ENCODE peak calls at places on chromosomes 11 and 22, in seven cellular contexts. One of them, this sample, is unnamed.

GRCh38 chr11:1988667-1989317 is 8.8 kb downstream of the H19 start:
- DNase-seq in retinal pigment epithelial cell: no peak
- DNase-seq in lower lobe of right lung: peak
- DNase-seq in IMR-90: no peak
- DNase-seq in AG09309: no peak
- DNase-seq in astrocyte of the spinal cord: no peak
- DNase-seq in AG04450: no peak
- DNase-seq in this sample: no peak

GRCh38 chr22:19775496-19776325 is 15.1 kb downstream of the TBX1 start:
- DNase-seq in retinal pigment epithelial cell: no peak
- DNase-seq in lower lobe of right lung: no peak
- DNase-seq in IMR-90: no peak
- DNase-seq in AG09309: no peak
- DNase-seq in astrocyte of the spinal cord: no peak
- DNase-seq in AG04450: no peak
- DNase-seq in this sample: no peak

GRCh38 chr11:116517077-116517476 is 255.7 kb downstream of the BUD13 start:
- DNase-seq in retinal pigment epithelial cell: no peak
- DNase-seq in lower lobe of right lung: no peak
- DNase-seq in IMR-90: no peak
- DNase-seq in AG09309: no peak
- DNase-seq in astrocyte of the spinal cord: no peak
- DNase-seq in AG04450: no peak
- DNase-seq in this sample: no peak

GRCh38 chr22:45064313-45065268 is 54.8 kb upstream of the PHF21B start:
- DNase-seq in retinal pigment epithelial cell: no peak
- DNase-seq in lower lobe of right lung: no peak
- DNase-seq in IMR-90: peak
- DNase-seq in AG09309: peak
- DNase-seq in astrocyte of the spinal cord: peak
- DNase-seq in AG04450: peak
- DNase-seq in this sample: peak

GRCh38 chr11:27373856-27374602 is 11.0 kb upstream of the CCDC34 start:
- DNase-seq in retinal pigment epithelial cell: no peak
- DNase-seq in lower lobe of right lung: no peak
- DNase-seq in IMR-90: no peak
- DNase-seq in AG09309: no peak
- DNase-seq in astrocyte of the spinal cord: no peak
- DNase-seq in AG04450: no peak
- DNase-seq in this sample: no peak

GRCh38 chr22:25940479-25940878 is 198.5 kb downstream of the MYO18B start:
- DNase-seq in retinal pigment epithelial cell: no peak
- DNase-seq in lower lobe of right lung: no peak
- DNase-seq in IMR-90: no peak
- DNase-seq in AG09309: no peak
- DNase-seq in astrocyte of the spinal cord: no peak
- DNase-seq in AG04450: no peak
- DNase-seq in this sample: no peak

GRCh38 chr11:128580612-128581011 is 6.7 kb downstream of the ETS1 start:
- DNase-seq in retinal pigment epithelial cell: peak
- DNase-seq in lower lobe of right lung: no peak
- DNase-seq in IMR-90: no peak
- DNase-seq in AG09309: no peak
- DNase-seq in astrocyte of the spinal cord: no peak
- DNase-seq in AG04450: no peak
- DNase-seq in this sample: no peak

GRCh38 chr11:20207781-20208621 is 47.7 kb upstream of the DBX1 start:
- DNase-seq in retinal pigment epithelial cell: no peak
- DNase-seq in lower lobe of right lung: peak
- DNase-seq in IMR-90: peak
- DNase-seq in AG09309: no peak
- DNase-seq in astrocyte of the spinal cord: no peak
- DNase-seq in AG04450: no peak
- DNase-seq in this sample: no peak

GRCh38 chr11:126153999-126154398 is 57.5 kb downstream of the RPUSD4 start:
- DNase-seq in retinal pigment epithelial cell: no peak
- DNase-seq in lower lobe of right lung: no peak
- DNase-seq in IMR-90: peak
- DNase-seq in AG09309: no peak
- DNase-seq in astrocyte of the spinal cord: peak
- DNase-seq in AG04450: no peak
- DNase-seq in this sample: peak

GRCh38 chr11:1199689-1200610 is 22.9 kb upstream of the MUC5B start:
- DNase-seq in retinal pigment epithelial cell: no peak
- DNase-seq in lower lobe of right lung: peak
- DNase-seq in IMR-90: no peak
- DNase-seq in AG09309: no peak
- DNase-seq in astrocyte of the spinal cord: no peak
- DNase-seq in AG04450: no peak
- DNase-seq in this sample: no peak

GRCh38 chr11:24421766-24422165 is 75.1 kb upstream of the LUZP2 start:
- DNase-seq in retinal pigment epithelial cell: peak
- DNase-seq in lower lobe of right lung: no peak
- DNase-seq in IMR-90: peak
- DNase-seq in AG09309: no peak
- DNase-seq in astrocyte of the spinal cord: peak
- DNase-seq in AG04450: no peak
- DNase-seq in this sample: no peak

GRCh38 chr11:128716661-128717210 is 22.9 kb downstream of the FLI1 start:
- DNase-seq in retinal pigment epithelial cell: peak
- DNase-seq in lower lobe of right lung: no peak
- DNase-seq in IMR-90: peak
- DNase-seq in AG09309: no peak
- DNase-seq in astrocyte of the spinal cord: peak
- DNase-seq in AG04450: no peak
- DNase-seq in this sample: no peak

GRCh38 chr22:45731798-45732495 is 60.3 kb downstream of the ATXN10 start:
- DNase-seq in retinal pigment epithelial cell: no peak
- DNase-seq in lower lobe of right lung: no peak
- DNase-seq in IMR-90: peak
- DNase-seq in AG09309: no peak
- DNase-seq in astrocyte of the spinal cord: peak
- DNase-seq in AG04450: no peak
- DNase-seq in this sample: no peak

GRCh38 chr11:67615455-67616430 is 9.0 kb downstream of the NDUFV1 start:
- DNase-seq in retinal pigment epithelial cell: no peak
- DNase-seq in lower lobe of right lung: peak
- DNase-seq in IMR-90: no peak
- DNase-seq in AG09309: no peak
- DNase-seq in astrocyte of the spinal cord: no peak
- DNase-seq in AG04450: no peak
- DNase-seq in this sample: no peak

GRCh38 chr11:123616505-123617198 is 37.8 kb downstream of the SCN3B start:
- DNase-seq in retinal pigment epithelial cell: no peak
- DNase-seq in lower lobe of right lung: no peak
- DNase-seq in IMR-90: peak
- DNase-seq in AG09309: peak
- DNase-seq in astrocyte of the spinal cord: peak
- DNase-seq in AG04450: peak
- DNase-seq in this sample: peak

GRCh38 chr11:123187221-123187620 is 7.8 kb downstream of the CLMP start:
- DNase-seq in retinal pigment epithelial cell: no peak
- DNase-seq in lower lobe of right lung: no peak
- DNase-seq in IMR-90: peak
- DNase-seq in AG09309: no peak
- DNase-seq in astrocyte of the spinal cord: no peak
- DNase-seq in AG04450: no peak
- DNase-seq in this sample: no peak

GRCh38 chr11:74538680-74539079 is 45.2 kb upstream of the LIPT2 start:
- DNase-seq in retinal pigment epithelial cell: no peak
- DNase-seq in lower lobe of right lung: no peak
- DNase-seq in IMR-90: no peak
- DNase-seq in AG09309: peak
- DNase-seq in astrocyte of the spinal cord: no peak
- DNase-seq in AG04450: no peak
- DNase-seq in this sample: no peak

GRCh38 chr11:128776434-128777284 is 82.8 kb downstream of the FLI1 start:
- DNase-seq in retinal pigment epithelial cell: no peak
- DNase-seq in lower lobe of right lung: no peak
- DNase-seq in IMR-90: peak
- DNase-seq in AG09309: no peak
- DNase-seq in astrocyte of the spinal cord: peak
- DNase-seq in AG04450: no peak
- DNase-seq in this sample: no peak

GRCh38 chr22:31951201-31952093 is 7.1 kb downstream of the YWHAH start:
- DNase-seq in retinal pigment epithelial cell: no peak
- DNase-seq in lower lobe of right lung: no peak
- DNase-seq in IMR-90: no peak
- DNase-seq in AG09309: no peak
- DNase-seq in astrocyte of the spinal cord: no peak
- DNase-seq in AG04450: no peak
- DNase-seq in this sample: no peak
- H3K4me3 ChIP-seq in retinal pigment epithelial cell: no peak
- H3K4me3 ChIP-seq in lower lobe of right lung: no peak
- H3K4me3 ChIP-seq in IMR-90: no peak
- H3K4me3 ChIP-seq in AG09309: no peak
- H3K4me3 ChIP-seq in astrocyte of the spinal cord: no peak
- H3K4me3 ChIP-seq in AG04450: no peak
- H3K4me3 ChIP-seq in this sample: no peak

DNA sequence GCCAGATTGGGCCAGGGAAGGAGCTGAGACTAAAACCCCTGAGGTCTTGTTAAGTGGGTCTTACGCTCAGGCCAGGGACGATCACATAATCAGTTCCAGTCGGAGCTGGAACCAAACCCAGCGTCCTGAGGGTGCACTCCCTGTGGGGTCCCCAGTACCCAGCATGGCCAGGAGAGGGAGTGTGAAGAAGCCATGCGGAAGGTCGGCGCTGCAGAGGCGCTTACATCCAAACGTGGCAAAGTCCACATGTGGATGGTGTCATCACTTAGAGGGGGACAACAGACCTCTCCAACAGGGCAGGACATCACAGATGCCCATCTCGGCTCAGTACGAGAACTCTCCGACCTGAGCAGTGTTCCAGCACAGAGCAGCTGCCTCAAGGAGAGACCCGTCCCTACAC is 8.3 kb downstream of the ATP5MGL start:
- DNase-seq in retinal pigment epithelial cell: no peak
- DNase-seq in lower lobe of right lung: no peak
- DNase-seq in IMR-90: no peak
- DNase-seq in AG09309: no peak
- DNase-seq in astrocyte of the spinal cord: no peak
- DNase-seq in AG04450: no peak
- DNase-seq in this sample: no peak
- TF ChIP-seq CTCF in retinal pigment epithelial cell: peak
- TF ChIP-seq CTCF in lower lobe of right lung: no peak
- TF ChIP-seq CTCF in IMR-90: peak
- TF ChIP-seq CTCF in AG09309: peak
- TF ChIP-seq CTCF in astrocyte of the spinal cord: peak
- TF ChIP-seq CTCF in AG04450: peak
- TF ChIP-seq CTCF in this sample: peak

GRCh38 chr22:31250740-31251330 is 38.7 kb downstream of the LIMK2 start:
- DNase-seq in retinal pigment epithelial cell: no peak
- DNase-seq in lower lobe of right lung: no peak
- DNase-seq in IMR-90: no peak
- DNase-seq in AG09309: no peak
- DNase-seq in astrocyte of the spinal cord: no peak
- DNase-seq in AG04450: no peak
- DNase-seq in this sample: no peak
- H3K4me3 ChIP-seq in retinal pigment epithelial cell: peak
- H3K4me3 ChIP-seq in lower lobe of right lung: no peak
- H3K4me3 ChIP-seq in IMR-90: no peak
- H3K4me3 ChIP-seq in AG09309: no peak
- H3K4me3 ChIP-seq in astrocyte of the spinal cord: peak
- H3K4me3 ChIP-seq in AG04450: no peak
- H3K4me3 ChIP-seq in this sample: peak

GRCh38 chr11:17770917-17771316 is 36.3 kb downstream of the KCNC1 start:
- DNase-seq in retinal pigment epithelial cell: no peak
- DNase-seq in lower lobe of right lung: no peak
- DNase-seq in IMR-90: peak
- DNase-seq in AG09309: no peak
- DNase-seq in astrocyte of the spinal cord: no peak
- DNase-seq in AG04450: no peak
- DNase-seq in this sample: no peak
- TF ChIP-seq CTCF in retinal pigment epithelial cell: peak
- TF ChIP-seq CTCF in lower lobe of right lung: no peak
- TF ChIP-seq CTCF in IMR-90: peak
- TF ChIP-seq CTCF in AG09309: peak
- TF ChIP-seq CTCF in astrocyte of the spinal cord: peak
- TF ChIP-seq CTCF in AG04450: peak
- TF ChIP-seq CTCF in this sample: peak

DNA sequence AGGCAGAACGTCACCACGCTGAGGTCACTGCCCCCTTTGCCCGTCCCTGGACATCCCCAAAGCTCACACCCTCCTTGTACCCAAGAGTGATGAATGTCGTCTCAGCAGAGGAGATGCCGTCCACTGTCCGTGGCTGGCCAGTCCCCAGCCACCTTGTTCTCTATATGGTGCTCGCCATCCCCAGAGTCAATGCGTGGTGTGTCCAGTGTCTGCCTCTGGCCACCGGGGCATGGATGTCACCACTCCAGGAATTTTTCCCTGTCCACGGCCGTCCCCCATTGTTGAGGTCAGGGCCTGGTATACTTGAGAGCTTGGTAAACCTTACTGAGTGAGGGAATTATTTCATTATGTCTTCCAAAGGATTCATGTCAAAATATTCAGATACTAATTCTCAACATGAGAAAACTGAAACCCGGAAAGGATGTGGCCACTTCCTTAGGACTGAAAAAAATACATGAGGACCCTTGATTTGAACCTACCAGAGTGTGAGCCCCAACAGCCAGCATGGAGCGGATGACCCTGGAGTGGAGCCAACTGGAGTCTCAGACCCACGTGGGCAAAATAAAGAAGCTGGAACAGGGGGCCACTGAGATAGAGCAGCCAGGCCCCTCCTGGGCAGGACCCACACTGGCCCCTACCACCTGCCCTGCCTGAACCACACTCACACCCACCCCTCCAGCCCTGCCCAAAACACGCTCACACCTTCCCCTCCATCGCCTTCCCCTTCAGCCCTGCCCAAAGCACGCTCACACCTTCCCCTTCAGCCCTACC is 376.4 kb downstream of the BRD1 start:
- DNase-seq in retinal pigment epithelial cell: no peak
- DNase-seq in lower lobe of right lung: no peak
- DNase-seq in IMR-90: no peak
- DNase-seq in AG09309: no peak
- DNase-seq in astrocyte of the spinal cord: no peak
- DNase-seq in AG04450: no peak
- DNase-seq in this sample: no peak
- H3K4me3 ChIP-seq in retinal pigment epithelial cell: no peak
- H3K4me3 ChIP-seq in lower lobe of right lung: no peak
- H3K4me3 ChIP-seq in IMR-90: no peak
- H3K4me3 ChIP-seq in AG09309: no peak
- H3K4me3 ChIP-seq in astrocyte of the spinal cord: no peak
- H3K4me3 ChIP-seq in AG04450: no peak
- H3K4me3 ChIP-seq in this sample: no peak

GRCh38 chr11:17741487-17741886 is 6.9 kb downstream of the KCNC1 start:
- DNase-seq in retinal pigment epithelial cell: no peak
- DNase-seq in lower lobe of right lung: no peak
- DNase-seq in IMR-90: no peak
- DNase-seq in AG09309: no peak
- DNase-seq in astrocyte of the spinal cord: no peak
- DNase-seq in AG04450: no peak
- DNase-seq in this sample: no peak
- TF ChIP-seq CTCF in retinal pigment epithelial cell: no peak
- TF ChIP-seq CTCF in lower lobe of right lung: no peak
- TF ChIP-seq CTCF in IMR-90: no peak
- TF ChIP-seq CTCF in AG09309: no peak
- TF ChIP-seq CTCF in astrocyte of the spinal cord: no peak
- TF ChIP-seq CTCF in AG04450: no peak
- TF ChIP-seq CTCF in this sample: no peak

This sample was measured in astrocyte of the cerebellum.